ENCODE peak calls at places on chromosomes 11 and 22, in eight cellular contexts. One of them, this sample, is unnamed.

GRCh38 chr11:29159552-29160465 is 857.0 kb downstream of the KCNA4 start:
- DNase-seq in AG04450: peak
- DNase-seq in IMR-90: peak
- DNase-seq in fibroblast of lung: peak
- DNase-seq in fibroblast of the aortic adventitia: peak
- DNase-seq in epithelial cell of proximal tubule: no peak
- DNase-seq in AG10803: peak
- DNase-seq in lower lobe of right lung: no peak
- DNase-seq in this sample: peak

GRCh38 chr11:7901319-7901854 is 29.7 kb downstream of the OR10A6 start:
- DNase-seq in IMR-90: no peak
- DNase-seq in lower lobe of right lung: no peak
- DNase-seq in AG10803: no peak
- DNase-seq in epithelial cell of proximal tubule: no peak
- DNase-seq in AG04450: no peak
- DNase-seq in fibroblast of the aortic adventitia: no peak
- DNase-seq in fibroblast of lung: no peak
- DNase-seq in this sample: no peak

GRCh38 chr11:43879789-43880639 is 617 bp upstream of the ALKBH3 start:
- DNase-seq in AG10803: no peak
- DNase-seq in lower lobe of right lung: no peak
- DNase-seq in fibroblast of the aortic adventitia: no peak
- DNase-seq in IMR-90: no peak
- DNase-seq in epithelial cell of proximal tubule: no peak
- DNase-seq in fibroblast of lung: no peak
- DNase-seq in AG04450: no peak
- DNase-seq in this sample: no peak

GRCh38 chr11:134640536-134640935 is 228.5 kb upstream of the B3GAT1 start:
- DNase-seq in AG10803: no peak
- DNase-seq in fibroblast of the aortic adventitia: no peak
- DNase-seq in epithelial cell of proximal tubule: no peak
- DNase-seq in fibroblast of lung: no peak
- DNase-seq in lower lobe of right lung: no peak
- DNase-seq in IMR-90: no peak
- DNase-seq in AG04450: no peak
- DNase-seq in this sample: no peak

GRCh38 chr11:108609681-108610080 is 16.1 kb upstream of the EXPH5 start:
- DNase-seq in IMR-90: peak
- DNase-seq in epithelial cell of proximal tubule: peak
- DNase-seq in fibroblast of the aortic adventitia: peak
- DNase-seq in fibroblast of lung: peak
- DNase-seq in AG10803: peak
- DNase-seq in AG04450: no peak
- DNase-seq in lower lobe of right lung: no peak
- DNase-seq in this sample: peak

GRCh38 chr22:24101966-24102365 is 79.3 kb upstream of the SUSD2 start:
- DNase-seq in AG10803: no peak
- DNase-seq in fibroblast of lung: no peak
- DNase-seq in lower lobe of right lung: peak
- DNase-seq in fibroblast of the aortic adventitia: no peak
- DNase-seq in epithelial cell of proximal tubule: no peak
- DNase-seq in AG04450: no peak
- DNase-seq in IMR-90: no peak
- DNase-seq in this sample: no peak

GRCh38 chr11:20192151-20192550 is 31.9 kb upstream of the DBX1 start:
- DNase-seq in epithelial cell of proximal tubule: no peak
- DNase-seq in AG04450: no peak
- DNase-seq in IMR-90: no peak
- DNase-seq in AG10803: no peak
- DNase-seq in lower lobe of right lung: no peak
- DNase-seq in fibroblast of the aortic adventitia: no peak
- DNase-seq in fibroblast of lung: no peak
- DNase-seq in this sample: no peak

GRCh38 chr22:41576877-41577276 is 12.8 kb downstream of the PMM1 start:
- DNase-seq in IMR-90: peak
- DNase-seq in AG10803: peak
- DNase-seq in fibroblast of lung: peak
- DNase-seq in AG04450: no peak
- DNase-seq in lower lobe of right lung: no peak
- DNase-seq in fibroblast of the aortic adventitia: peak
- DNase-seq in epithelial cell of proximal tubule: no peak
- DNase-seq in this sample: peak

GRCh38 chr11:87425391-87425790 is 387.7 kb downstream of the TMEM135 start:
- DNase-seq in fibroblast of lung: no peak
- DNase-seq in fibroblast of the aortic adventitia: no peak
- DNase-seq in AG04450: no peak
- DNase-seq in AG10803: peak
- DNase-seq in lower lobe of right lung: no peak
- DNase-seq in epithelial cell of proximal tubule: no peak
- DNase-seq in IMR-90: peak
- DNase-seq in this sample: peak

GRCh38 chr11:47188262-47188661 is 2.0 kb upstream of the PACSIN3 start:
- DNase-seq in fibroblast of the aortic adventitia: no peak
- DNase-seq in IMR-90: no peak
- DNase-seq in lower lobe of right lung: no peak
- DNase-seq in AG04450: no peak
- DNase-seq in fibroblast of lung: no peak
- DNase-seq in AG10803: peak
- DNase-seq in epithelial cell of proximal tubule: no peak
- DNase-seq in this sample: no peak

DNA sequence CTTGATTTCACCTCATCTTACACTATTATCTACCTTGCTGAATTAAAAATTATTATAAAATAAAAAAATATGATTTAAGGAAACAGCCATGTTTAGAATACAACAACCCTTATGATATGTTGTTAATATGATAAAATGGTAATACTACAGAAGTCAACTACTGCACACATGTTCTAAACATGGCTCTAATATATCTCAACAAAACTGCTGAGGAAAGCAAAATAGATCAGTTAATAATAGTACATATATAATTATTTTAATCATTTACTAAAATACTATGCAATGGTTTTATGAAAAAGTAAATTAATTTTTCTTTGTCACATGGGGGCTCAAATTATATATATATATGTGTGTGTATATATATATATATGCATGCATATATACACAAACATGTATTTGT is 57.7 kb downstream of the EIF3M start:
- DNase-seq in AG04450: no peak
- DNase-seq in lower lobe of right lung: no peak
- DNase-seq in fibroblast of lung: no peak
- DNase-seq in AG10803: no peak
- DNase-seq in fibroblast of the aortic adventitia: no peak
- DNase-seq in IMR-90: no peak
- DNase-seq in epithelial cell of proximal tubule: no peak
- DNase-seq in this sample: no peak
- H3K4me3 ChIP-seq in AG04450: no peak
- H3K4me3 ChIP-seq in lower lobe of right lung: no peak
- H3K4me3 ChIP-seq in fibroblast of lung: no peak
- H3K4me3 ChIP-seq in AG10803: no peak
- H3K4me3 ChIP-seq in fibroblast of the aortic adventitia: no peak
- H3K4me3 ChIP-seq in IMR-90: no peak
- H3K4me3 ChIP-seq in epithelial cell of proximal tubule: no peak
- H3K4me3 ChIP-seq in this sample: no peak

GRCh38 chr11:82992219-82992618 is 79.5 kb downstream of the RAB30 start:
- DNase-seq in lower lobe of right lung: no peak
- DNase-seq in IMR-90: no peak
- DNase-seq in epithelial cell of proximal tubule: no peak
- DNase-seq in AG10803: no peak
- DNase-seq in fibroblast of lung: no peak
- DNase-seq in AG04450: no peak
- DNase-seq in fibroblast of the aortic adventitia: no peak
- DNase-seq in this sample: no peak

GRCh38 chr11:82988936-82989627 is 82.6 kb downstream of the RAB30 start:
- DNase-seq in lower lobe of right lung: no peak
- DNase-seq in IMR-90: peak
- DNase-seq in AG10803: no peak
- DNase-seq in fibroblast of the aortic adventitia: no peak
- DNase-seq in AG04450: no peak
- DNase-seq in epithelial cell of proximal tubule: no peak
- DNase-seq in fibroblast of lung: no peak
- DNase-seq in this sample: no peak

GRCh38 chr11:82986491-82986890 is 85.0 kb downstream of the DDIAS start:
- DNase-seq in lower lobe of right lung: no peak
- DNase-seq in fibroblast of lung: no peak
- DNase-seq in AG04450: no peak
- DNase-seq in IMR-90: no peak
- DNase-seq in fibroblast of the aortic adventitia: no peak
- DNase-seq in epithelial cell of proximal tubule: no peak
- DNase-seq in AG10803: no peak
- DNase-seq in this sample: no peak

GRCh38 chr11:82987997-82988396 is 83.7 kb downstream of the RAB30 start:
- DNase-seq in IMR-90: no peak
- DNase-seq in AG10803: no peak
- DNase-seq in fibroblast of lung: no peak
- DNase-seq in fibroblast of the aortic adventitia: no peak
- DNase-seq in AG04450: no peak
- DNase-seq in epithelial cell of proximal tubule: no peak
- DNase-seq in lower lobe of right lung: no peak
- DNase-seq in this sample: no peak

GRCh38 chr11:82989628-82990404 is 81.9 kb downstream of the RAB30 start:
- DNase-seq in lower lobe of right lung: no peak
- DNase-seq in fibroblast of the aortic adventitia: no peak
- DNase-seq in AG10803: no peak
- DNase-seq in AG04450: no peak
- DNase-seq in fibroblast of lung: no peak
- DNase-seq in IMR-90: no peak
- DNase-seq in epithelial cell of proximal tubule: no peak
- DNase-seq in this sample: no peak
- TF ChIP-seq CTCF in lower lobe of right lung: no peak
- TF ChIP-seq CTCF in fibroblast of the aortic adventitia: no peak
- TF ChIP-seq CTCF in AG10803: no peak
- TF ChIP-seq CTCF in AG04450: no peak
- TF ChIP-seq CTCF in fibroblast of lung: no peak
- TF ChIP-seq CTCF in IMR-90: no peak
- TF ChIP-seq CTCF in epithelial cell of proximal tubule: no peak
- TF ChIP-seq CTCF in this sample: no peak

DNA sequence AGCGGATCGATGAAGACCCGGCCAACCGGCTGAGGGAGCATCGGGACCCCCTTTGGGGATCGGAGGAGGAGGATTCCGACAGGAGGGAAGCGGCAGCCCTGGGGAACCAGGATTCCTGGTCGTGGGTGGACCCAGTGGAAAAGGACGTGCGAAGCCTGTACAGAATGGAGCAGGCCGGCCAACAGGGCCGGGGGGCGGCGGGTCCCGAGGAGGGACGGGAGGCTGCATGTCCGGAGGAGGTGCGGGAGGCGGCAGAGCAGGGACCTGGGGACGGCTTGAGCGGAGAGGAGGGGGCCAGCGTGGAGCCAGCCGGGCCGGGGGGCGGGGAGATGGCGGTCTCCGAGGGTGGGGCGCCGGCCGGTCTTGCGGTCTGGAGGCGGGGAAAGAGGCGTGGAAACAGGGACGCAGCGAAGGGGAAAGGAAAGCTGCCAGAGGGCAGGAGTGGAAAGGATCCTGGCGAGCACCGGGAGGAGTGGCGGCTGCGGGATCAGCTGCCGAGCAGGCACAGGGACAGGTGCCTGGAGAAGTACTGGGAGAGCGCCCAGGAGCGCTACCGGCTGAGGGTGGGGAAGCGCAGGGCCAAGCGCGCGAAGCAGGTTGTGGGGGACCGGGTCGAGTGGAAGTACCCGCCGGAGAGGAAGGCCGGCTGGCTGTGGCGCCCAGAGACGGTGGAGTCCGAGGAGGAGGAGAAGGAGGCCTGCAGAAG is at the start of gene ANO5:
- DNase-seq in lower lobe of right lung: peak
- DNase-seq in fibroblast of lung: peak
- DNase-seq in AG04450: no peak
- DNase-seq in epithelial cell of proximal tubule: no peak
- DNase-seq in AG10803: no peak
- DNase-seq in IMR-90: no peak
- DNase-seq in fibroblast of the aortic adventitia: no peak
- DNase-seq in this sample: peak
- H3K4me3 ChIP-seq in lower lobe of right lung: peak
- H3K4me3 ChIP-seq in fibroblast of lung: peak
- H3K4me3 ChIP-seq in AG04450: peak
- H3K4me3 ChIP-seq in epithelial cell of proximal tubule: peak
- H3K4me3 ChIP-seq in AG10803: peak
- H3K4me3 ChIP-seq in IMR-90: no peak
- H3K4me3 ChIP-seq in fibroblast of the aortic adventitia: peak
- H3K4me3 ChIP-seq in this sample: peak

DNA sequence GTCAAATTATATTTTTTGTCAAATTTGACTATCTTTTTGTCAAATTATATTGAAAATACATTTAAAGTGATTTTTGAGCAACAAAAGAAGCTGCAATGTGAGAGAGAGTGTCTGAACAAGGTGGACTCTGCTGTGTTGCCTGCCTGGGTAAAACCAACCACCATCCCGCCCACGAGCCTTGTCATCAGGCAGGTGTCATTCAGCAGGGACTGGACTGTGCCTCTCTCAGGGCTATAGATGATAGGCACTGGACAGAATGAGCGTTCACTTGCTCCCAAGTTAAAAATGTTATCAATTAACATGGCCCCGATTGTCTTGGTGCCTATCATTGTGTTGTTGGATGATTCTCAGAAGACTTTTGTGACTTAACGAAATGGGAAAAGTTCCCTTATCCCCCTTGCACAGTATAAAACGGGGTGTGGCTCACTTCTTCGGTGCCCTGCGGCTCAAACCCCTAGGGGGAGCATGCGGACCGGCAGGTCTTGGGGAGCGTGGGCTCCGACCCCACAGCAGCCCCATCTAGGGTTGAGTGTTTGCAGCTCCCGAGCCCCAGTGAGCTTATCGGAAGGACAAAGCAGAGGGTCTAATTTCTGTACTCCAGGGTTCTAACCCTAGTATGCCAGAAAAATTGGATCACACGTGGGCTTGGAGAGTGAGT is 1.7 kb downstream of the APOL5 start:
- DNase-seq in IMR-90: no peak
- DNase-seq in lower lobe of right lung: no peak
- DNase-seq in fibroblast of lung: no peak
- DNase-seq in AG04450: no peak
- DNase-seq in epithelial cell of proximal tubule: no peak
- DNase-seq in fibroblast of the aortic adventitia: no peak
- DNase-seq in AG10803: no peak
- DNase-seq in this sample: no peak
- TF ChIP-seq CTCF in IMR-90: no peak
- TF ChIP-seq CTCF in lower lobe of right lung: no peak
- TF ChIP-seq CTCF in fibroblast of lung: no peak
- TF ChIP-seq CTCF in AG04450: peak
- TF ChIP-seq CTCF in epithelial cell of proximal tubule: no peak
- TF ChIP-seq CTCF in fibroblast of the aortic adventitia: peak
- TF ChIP-seq CTCF in AG10803: no peak
- TF ChIP-seq CTCF in this sample: no peak

DNA sequence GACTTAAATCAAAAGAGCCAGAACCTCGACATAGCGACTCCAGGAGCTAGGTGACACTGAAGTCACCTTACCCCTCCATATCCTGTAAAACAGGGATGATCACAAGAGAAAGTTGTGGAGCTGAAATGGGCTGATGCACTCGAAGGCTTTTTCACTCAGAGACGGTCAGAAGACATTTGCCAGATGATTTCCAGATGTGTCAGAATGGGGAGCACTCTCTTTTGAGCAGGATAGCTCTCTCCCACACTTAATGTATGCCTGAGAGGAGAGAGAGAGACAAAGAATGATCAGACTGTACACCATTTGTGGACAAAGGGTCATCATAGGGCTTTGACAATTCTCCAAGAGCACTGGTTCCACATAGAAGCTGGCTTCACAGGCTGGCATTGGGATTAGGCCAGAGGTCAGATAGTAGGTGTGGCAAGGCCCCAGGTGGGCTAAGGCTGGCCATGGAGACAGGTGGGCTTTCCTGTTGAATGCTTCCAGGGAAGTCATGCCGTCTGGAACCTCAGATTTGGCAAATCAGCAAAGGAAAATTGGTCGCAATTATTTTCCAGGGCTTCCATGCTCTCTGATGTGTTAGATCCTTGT is 42.3 kb upstream of the ETS1 start:
- DNase-seq in fibroblast of lung: no peak
- DNase-seq in AG04450: no peak
- DNase-seq in IMR-90: peak
- DNase-seq in fibroblast of the aortic adventitia: no peak
- DNase-seq in lower lobe of right lung: no peak
- DNase-seq in epithelial cell of proximal tubule: no peak
- DNase-seq in AG10803: peak
- DNase-seq in this sample: no peak
- H3K4me3 ChIP-seq in fibroblast of lung: no peak
- H3K4me3 ChIP-seq in AG04450: no peak
- H3K4me3 ChIP-seq in IMR-90: no peak
- H3K4me3 ChIP-seq in fibroblast of the aortic adventitia: no peak
- H3K4me3 ChIP-seq in lower lobe of right lung: no peak
- H3K4me3 ChIP-seq in epithelial cell of proximal tubule: no peak
- H3K4me3 ChIP-seq in AG10803: no peak
- H3K4me3 ChIP-seq in this sample: no peak